ENCODE peak calls at places on chromosomes 7 and 10, in four cellular contexts. G is mucosa of descending colon, L is GM12865, J is endothelial cell of umbilical vein. P is an unnamed sample.

GRCh38 chr7:44112997-44113763 is 9.0 kb downstream of the AEBP1 start:
- DNase-seq in G (no peak), J (no peak), L (no peak), P (no peak)

GRCh38 chr7:241513-241912 is 48.5 kb upstream of the FOXL3 start:
- DNase-seq in L (no peak), G (no peak), J (no peak), P (no peak)

GRCh38 chr10:90862908-90863514 is 5.2 kb upstream of the HTR7 start:
- DNase-seq in L (peak; percentile 27), G (no peak), J (peak; percentile 49), P (peak; percentile 73)

GRCh38 chr10:117944676-117945447 is 101.9 kb downstream of the RAB11FIP2 start:
- DNase-seq in J (no peak), L (no peak), G (no peak), P (no peak)

GRCh38 chr10:124126711-124127385 is 33.5 kb upstream of the CHST15 start:
- DNase-seq in L (no peak), J (no peak), G (no peak), P (no peak)

GRCh38 chr10:3902809-3903410 is 117.9 kb upstream of the KLF6 start:
- DNase-seq in J (peak; percentile 62), G (no peak), L (no peak), P (peak; percentile 74)

GRCh38 chr10:16787361-16787791 is 29.8 kb downstream of the RSU1 start:
- DNase-seq in G (no peak), J (no peak), L (peak; percentile 46), P (no peak)

GRCh38 chr10:108597657-108598319 is 1325.5 kb downstream of the XPNPEP1 start:
- DNase-seq in J (no peak), G (no peak), L (no peak), P (no peak)

GRCh38 chr7:159092701-159093121 is 52.0 kb downstream of the VIPR2 start:
- DNase-seq in L (no peak), G (no peak), J (no peak), P (no peak)

GRCh38 chr10:62637249-62638061 is 167.1 kb upstream of the ADO start:
- DNase-seq in L (peak; percentile 90), J (peak; percentile 3), G (no peak), P (peak; percentile 70)

GRCh38 chr10:5293691-5294550 is 70.8 kb upstream of the UCN3 start:
- DNase-seq in L (peak; percentile 59), J (peak; percentile 44), G (peak; percentile 87), P (peak; percentile 77)

GRCh38 chr10:133133471-133134231 is 26.4 kb upstream of the KNDC1 start:
- DNase-seq in L (no peak), J (no peak), G (no peak), P (no peak)

GRCh38 chr10:88059176-88059575 is 195.8 kb downstream of the PTEN start:
- DNase-seq in G (no peak), J (no peak), L (no peak), P (no peak)

GRCh38 chr7:64849250-64849923 is 53.7 kb upstream of the ZNF273 start:
- DNase-seq in G (no peak), J (no peak), L (no peak), P (no peak)

GRCh38 chr7:102453319-102453718 is 11.3 kb downstream of the ALKBH4 start:
- DNase-seq in G (no peak), J (no peak), L (no peak), P (no peak)

GRCh38 chr7:107687656-107688055 is 27.0 kb downstream of the SLC26A4 start:
- DNase-seq in L (no peak), G (no peak), J (peak; percentile 12), P (no peak)

GRCh38 chr10:79333513-79333912 is 13.8 kb upstream of the PPIF start:
- DNase-seq in J (no peak), L (no peak), G (no peak), P (peak; percentile 51)

GRCh38 chr7:106735637-106736036 is 74.7 kb upstream of the CCDC71L start:
- DNase-seq in L (no peak), J (no peak), G (no peak), P (no peak)

GRCh38 chr7:25196132-25196896 is 32.0 kb downstream of the NPVF start:
- DNase-seq in L (no peak), G (no peak), J (peak; percentile 44), P (peak; percentile 23)

GRCh38 chr10:24453404-24453830 is 244.5 kb downstream of the KIAA1217 start:
- DNase-seq in G (no peak), J (no peak), L (no peak), P (no peak)

GRCh38 chr7:46515844-46516590 is 594.9 kb upstream of the IGFBP3 start:
- DNase-seq in L (peak; percentile 41), J (no peak), G (no peak), P (no peak)

GRCh38 chr7:47128719-47129118 is 453.2 kb downstream of the TNS3 start:
- DNase-seq in L (no peak), G (no peak), J (no peak), P (no peak)

GRCh38 chr10:14009315-14010082 is 321.2 kb downstream of the FRMD4A start:
- DNase-seq in J (peak; percentile 47), G (no peak), L (peak; percentile 95), P (peak; percentile 63)

GRCh38 chr10:102396251-102396650 is 746 bp downstream of the NFKB2 start:
- DNase-seq in G (peak; percentile 41), J (no peak), L (no peak), P (no peak)

GRCh38 chr10:84140036-84140379 is 699 bp downstream of the GHITM start:
- DNase-seq in J (no peak), G (no peak), L (peak; percentile 40), P (peak; percentile 51)

GRCh38 chr7:43522406-43523156 is 60.3 kb upstream of the STK17A start:
- DNase-seq in J (no peak), G (no peak), L (no peak), P (peak; percentile 65)

GRCh38 chr10:50396491-50397311 is 145.4 kb upstream of the ASAH2 start:
- DNase-seq in G (no peak), L (peak; percentile 77), J (no peak), P (peak; percentile 82)

GRCh38 chr10:82736305-82736704 is 861.3 kb downstream of the NRG3 start:
- DNase-seq in G (no peak), J (no peak), L (no peak), P (no peak)

GRCh38 chr10:3785251-3785848 is 341 bp upstream of the KLF6 start:
- DNase-seq in L (peak; percentile 99), J (peak; percentile 98), G (peak; percentile 99), P (peak; percentile 99)

GRCh38 chr7:158278745-158279320 is 308.8 kb downstream of the PTPRN2 start:
- DNase-seq in J (no peak), G (no peak), L (no peak), P (no peak)

GRCh38 chr7:149010451-149010850 is 17.9 kb downstream of the PDIA4 start:
- DNase-seq in L (no peak), G (no peak), J (no peak), P (no peak)

GRCh38 chr10:10665750-10666149 is 351.9 kb upstream of the CELF2 start:
- DNase-seq in G (no peak), L (no peak), J (no peak), P (no peak)

GRCh38 chr7:51430480-51431086 is 114.0 kb upstream of the COBL start:
- DNase-seq in G (no peak), L (peak; percentile 48), J (peak; percentile 52), P (peak; percentile 46)

GRCh38 chr10:59865101-59865500 is 41.3 kb downstream of the CCDC6 start:
- DNase-seq in L (peak; percentile 61), G (no peak), J (no peak), P (peak; percentile 65)

GRCh38 chr7:620052-620451 is 100.4 kb upstream of the PDGFA start:
- DNase-seq in J (peak; percentile 85), L (no peak), G (peak; percentile 27), P (peak; percentile 74)

GRCh38 chr10:125661942-125662515 is 20.9 kb downstream of the TEX36 start:
- DNase-seq in G (no peak), J (no peak), L (no peak), P (peak; percentile 93)

GRCh38 chr10:122774269-122774668 is 71.4 kb downstream of the CUZD1 start:
- DNase-seq in L (no peak), G (no peak), J (no peak), P (no peak)
- TF ChIP-seq CTCF in L (no peak), G (no peak), J (no peak), P (no peak)

GRCh38 chr7:130141858-130142653 is 63.1 kb downstream of the TMEM209 start:
- DNase-seq in L (no peak), G (peak; percentile 56), J (no peak), P (no peak)
- H3K4me3 ChIP-seq in L (no peak overlapping the region), G (no peak overlapping the region), J (no peak overlapping the region), P (peak overlapping the region; percentile 68)

GRCh38 chr10:137031-137430 is 1.8 kb downstream of the ZMYND11 start:
- DNase-seq in J (peak; percentile 17), L (peak; percentile 63), G (no peak), P (peak; percentile 27)
- TF ChIP-seq CTCF in J (peak; percentile 33), L (peak; percentile 52), G (no peak), P (peak; percentile 55)

GRCh38 chr7:92635538-92635937 is 45.3 kb upstream of the FAM133B start:
- DNase-seq in L (no peak), G (no peak), J (no peak), P (no peak)
- H3K4me3 ChIP-seq in L (no peak overlapping the region), G (no peak overlapping the region), J (no peak overlapping the region), P (no peak overlapping the region)

GRCh38 chr10:86372119-86372784 is 5.7 kb upstream of the GRID1 start:
- DNase-seq in L (no peak), G (no peak), J (no peak), P (no peak)
- TF ChIP-seq CTCF in L (no peak), G (no peak), J (no peak), P (no peak)

P was measured in choroid plexus epithelial cell.